ENCODE peak calls at places on chromosomes 5 and 9, in nine cellular contexts. B is MM.1S; E is neuronal stem cell; N is CD4-positive, CD25-positive, alpha-beta regulatory T cell; F is neural progenitor cell; C is psoas muscle; J is foreskin keratinocyte; A is cardiac muscle cell; R is body of pancreas. S is an unnamed sample. For H3K4me1, the result is how much of the 10 kb centered on the place peaks cover.

GRCh38 chr9:98992885-98993569 is 49.3 kb downstream of the COL15A1 start:
- DNase-seq in J (no peak), C (no peak), A (no peak), R (no peak), N (no peak), B (no peak), E (no peak), F (no peak), S (no peak)

GRCh38 chr5:169670769-169671525 is 33.9 kb downstream of the DOCK2 start:
- DNase-seq in A (no peak), J (no peak), B (no peak), F (no peak), R (no peak), N (no peak), E (no peak), C (no peak), S (no peak)

GRCh38 chr5:181173420-181174342 is 26.3 kb downstream of the OR2V2 start:
- DNase-seq in F (peak), C (peak), E (no peak), J (peak), N (no peak), B (peak), R (no peak), A (no peak), S (peak)

GRCh38 chr9:14433841-14434511 is 120.0 kb upstream of the NFIB start:
- DNase-seq in E (no peak), R (peak), C (no peak), A (no peak), F (no peak), N (no peak), B (no peak), J (no peak), S (peak)

GRCh38 chr9:79522793-79523192 is 49.0 kb upstream of the TLE4 start:
- DNase-seq in J (no peak), F (no peak), R (no peak), E (no peak), B (no peak), A (no peak), C (no peak), N (no peak), S (no peak)

GRCh38 chr9:126377521-126377920 is 50.9 kb downstream of the MVB12B start:
- DNase-seq in B (no peak), C (no peak), A (no peak), J (no peak), E (no peak), F (no peak), R (no peak), N (no peak), S (no peak)

GRCh38 chr5:133818031-133818431 is 150.4 kb downstream of the C5orf15 start:
- DNase-seq in C (peak), J (peak), F (peak), E (no peak), A (no peak), B (peak), R (peak), N (no peak), S (no peak)

GRCh38 chr9:132406554-132407122 is at the start of gene TTF1:
- DNase-seq in F (peak), A (peak), E (peak), R (peak), N (peak), J (peak), C (peak), B (peak), S (peak)

GRCh38 chr9:84949258-84949657 is 279.7 kb downstream of the NTRK2 start:
- DNase-seq in N (no peak), R (no peak), J (no peak), A (no peak), B (no peak), E (no peak), C (no peak), F (no peak), S (no peak)

GRCh38 chr5:178388381-178389030 is 155.9 kb upstream of the PHYKPL start:
- DNase-seq in B (no peak), F (no peak), C (peak), E (no peak), J (no peak), N (no peak), R (no peak), A (no peak), S (no peak)

GRCh38 chr5:106875591-106876297 is 795.0 kb downstream of the EFNA5 start:
- DNase-seq in F (peak), R (peak), B (peak), E (no peak), N (no peak), C (no peak), A (peak), J (no peak), S (peak)

GRCh38 chr9:93826209-93826608 is 128.9 kb downstream of the BARX1 start:
- DNase-seq in A (no peak), E (no peak), F (no peak), C (no peak), J (no peak), R (peak), B (no peak), N (peak), S (no peak)

GRCh38 chr5:33857037-33857436 is 34.8 kb downstream of the ADAMTS12 start:
- DNase-seq in B (no peak), F (no peak), E (no peak), A (no peak), J (no peak), C (no peak), R (no peak), N (no peak), S (no peak)

GRCh38 chr9:136713555-136713949 is 1.2 kb downstream of the DIPK1B start:
- DNase-seq in N (no peak), R (no peak), J (no peak), C (no peak), F (no peak), B (no peak), E (no peak), A (no peak), S (no peak)

GRCh38 chr5:68344447-68345111 is 129.0 kb downstream of the PIK3R1 start:
- DNase-seq in N (no peak), C (no peak), A (no peak), J (peak), B (peak), F (no peak), E (no peak), R (no peak), S (no peak)

GRCh38 chr9:98575379-98576346 is 133.1 kb downstream of the GABBR2 start:
- DNase-seq in R (no peak), J (peak), C (no peak), E (no peak), N (no peak), B (peak), A (no peak), F (no peak), S (no peak)

GRCh38 chr5:88743231-88743879 is 139.6 kb downstream of the MEF2C start:
- DNase-seq in F (no peak), A (no peak), C (no peak), N (no peak), R (no peak), E (no peak), B (no peak), J (no peak), S (no peak)

GRCh38 chr5:122846051-122846567 is 696 bp downstream of the SNX24 start:
- DNase-seq in J (peak), E (no peak), N (no peak), C (no peak), B (no peak), A (peak), F (peak), R (no peak), S (peak)

GRCh38 chr9:136848393-136849037 is 694 bp upstream of the PHPT1 start:
- DNase-seq in R (peak), A (peak), C (no peak), J (no peak), F (peak), N (no peak), E (peak), B (peak), S (peak)

GRCh38 chr9:129989740-129990139 is 53.2 kb downstream of the FNBP1 start:
- DNase-seq in R (no peak), J (no peak), N (no peak), C (no peak), F (no peak), E (no peak), A (no peak), B (no peak), S (no peak)
- H3K4me1 ChIP-seq in R (under half), J (under half), N (half or more), C (under half), F (under half), E (under half), A (under half), B (under half), S (under half)

DNA sequence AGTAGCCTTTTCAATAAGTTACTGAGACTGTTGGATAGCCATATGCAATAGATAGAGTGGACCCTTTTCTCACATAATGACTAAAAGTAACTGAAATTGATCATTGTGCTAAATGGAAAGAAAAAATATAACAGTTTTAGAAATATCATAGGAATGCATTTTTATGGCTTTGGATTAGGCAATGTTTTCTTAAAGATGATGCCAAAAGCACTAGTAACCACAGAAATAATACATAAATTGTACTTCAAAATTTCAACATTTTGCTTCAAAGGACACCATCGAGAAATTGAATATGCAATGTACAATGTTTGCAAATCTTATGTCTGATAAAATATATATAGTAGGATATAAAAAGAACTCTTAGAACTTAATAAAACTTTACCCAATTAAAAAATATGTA is 1267.5 kb upstream of the CDH9 start:
- DNase-seq in R (no peak), C (no peak), J (no peak), F (no peak), A (no peak), E (no peak), B (no peak), N (no peak), S (no peak)
- H3K4me1 ChIP-seq in R (under half), C (under half), J (under half), F (under half), A (under half), E (under half), B (under half), N (under half), S (under half)

DNA sequence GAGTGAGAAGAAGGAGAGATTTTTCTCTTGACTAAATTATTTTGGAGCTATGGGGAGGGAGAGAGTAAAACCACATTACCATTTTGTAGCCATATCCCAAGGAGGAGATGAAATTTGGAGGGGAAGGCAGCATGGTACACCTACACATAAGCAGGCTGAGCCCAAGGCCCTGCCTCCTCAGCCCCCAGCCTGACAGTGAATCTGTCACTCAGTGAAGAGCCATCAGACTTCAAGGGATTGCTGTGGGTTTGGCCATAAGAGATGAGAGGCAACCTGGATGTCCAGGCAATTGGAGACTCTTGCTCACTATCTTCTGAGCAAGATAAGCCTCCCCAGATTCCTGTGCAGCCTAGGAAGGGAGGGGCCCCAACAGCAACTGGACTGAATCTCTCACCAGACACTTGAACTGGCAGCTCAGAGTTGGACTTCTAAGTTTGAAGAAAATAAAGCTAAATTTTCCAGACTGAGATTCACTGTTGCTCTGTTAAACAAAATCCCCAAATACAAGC is 216.6 kb downstream of the SEMA6A start:
- DNase-seq in E (no peak), B (no peak), R (no peak), N (no peak), C (no peak), A (no peak), F (no peak), J (no peak), S (no peak)
- H3K4me1 ChIP-seq in E (under half), B (under half), R (under half), N (under half), C (under half), A (under half), F (under half), J (under half), S (under half)

GRCh38 chr5:145943674-145944121 is 7.3 kb downstream of the SH3RF2 start:
- DNase-seq in B (peak), C (no peak), E (no peak), R (peak), J (peak), F (no peak), A (peak), N (no peak), S (peak)
- H3K4me1 ChIP-seq in B (half or more), C (under half), E (under half), R (half or more), J (under half), F (under half), A (under half), N (under half), S (under half)

GRCh38 chr9:37134166-37134565 is 13.8 kb downstream of the ZCCHC7 start:
- DNase-seq in N (no peak), R (no peak), J (no peak), E (no peak), F (no peak), B (no peak), C (no peak), A (no peak), S (no peak)
- H3K4me1 ChIP-seq in N (under half), R (under half), J (under half), E (under half), F (under half), B (under half), C (under half), A (under half), S (under half)

GRCh38 chr5:108061941-108062340 is 320.0 kb downstream of the FBXL17 start:
- DNase-seq in F (no peak), A (no peak), C (no peak), R (no peak), E (no peak), B (no peak), J (no peak), N (no peak), S (no peak)
- H3K4me1 ChIP-seq in F (under half), A (under half), C (under half), R (under half), E (under half), B (under half), J (under half), N (under half), S (under half)

GRCh38 chr9:121267689-121268597 is at the start of gene GSN:
- DNase-seq in E (no peak), B (peak), A (peak), C (peak), R (peak), J (no peak), N (peak), F (peak), S (peak)
- H3K4me1 ChIP-seq in E (under half), B (under half), A (under half), C (under half), R (under half), J (under half), N (under half), F (under half), S (under half)